ENCODE peak calls at places on chromosomes 12 and 14, in six cellular contexts. One of them, this sample, is unnamed.

GRCh38 chr14:54425068-54425467 is 16.1 kb downstream of the CNIH1 start:
- DNase-seq in IMR-90: no peak
- DNase-seq in K562: no peak
- DNase-seq in transverse colon: no peak
- DNase-seq in gastrocnemius medialis: no peak
- DNase-seq in A549: no peak
- DNase-seq in this sample: no peak

GRCh38 chr12:109544955-109545531 is 28.3 kb downstream of the MMAB start:
- DNase-seq in K562: no peak
- DNase-seq in gastrocnemius medialis: no peak
- DNase-seq in IMR-90: peak; percentile 37
- DNase-seq in A549: no peak
- DNase-seq in transverse colon: no peak
- DNase-seq in this sample: peak; percentile 73

GRCh38 chr14:98721061-98721460 is 550.9 kb downstream of the BCL11B start:
- DNase-seq in transverse colon: no peak
- DNase-seq in K562: no peak
- DNase-seq in gastrocnemius medialis: no peak
- DNase-seq in IMR-90: no peak
- DNase-seq in A549: no peak
- DNase-seq in this sample: no peak

GRCh38 chr12:81617915-81618314 is 141.2 kb downstream of the PPFIA2 start:
- DNase-seq in A549: no peak
- DNase-seq in K562: no peak
- DNase-seq in transverse colon: no peak
- DNase-seq in gastrocnemius medialis: no peak
- DNase-seq in IMR-90: no peak
- DNase-seq in this sample: no peak

GRCh38 chr12:7642876-7643309 is 22.8 kb downstream of the APOBEC1 start:
- DNase-seq in transverse colon: no peak
- DNase-seq in IMR-90: no peak
- DNase-seq in A549: peak; percentile 59
- DNase-seq in K562: no peak
- DNase-seq in gastrocnemius medialis: no peak
- DNase-seq in this sample: no peak

GRCh38 chr14:24437736-24438067 is 4.9 kb downstream of the SDR39U1 start:
- DNase-seq in gastrocnemius medialis: no peak
- DNase-seq in transverse colon: no peak
- DNase-seq in K562: no peak
- DNase-seq in IMR-90: no peak
- DNase-seq in A549: no peak
- DNase-seq in this sample: no peak

GRCh38 chr12:30200864-30201263 is 417.1 kb upstream of the TMTC1 start:
- DNase-seq in K562: no peak
- DNase-seq in IMR-90: no peak
- DNase-seq in transverse colon: no peak
- DNase-seq in A549: no peak
- DNase-seq in gastrocnemius medialis: no peak
- DNase-seq in this sample: no peak

GRCh38 chr14:70268760-70269159 is 80.0 kb upstream of the SLC8A3 start:
- DNase-seq in transverse colon: no peak
- DNase-seq in K562: no peak
- DNase-seq in A549: no peak
- DNase-seq in gastrocnemius medialis: no peak
- DNase-seq in IMR-90: no peak
- DNase-seq in this sample: no peak

GRCh38 chr14:94322648-94323570 is at the start of gene SERPINA6:
- DNase-seq in gastrocnemius medialis: no peak
- DNase-seq in K562: no peak
- DNase-seq in transverse colon: no peak
- DNase-seq in IMR-90: peak; percentile 22
- DNase-seq in A549: no peak
- DNase-seq in this sample: no peak

GRCh38 chr12:109702126-109702841 is 11.3 kb upstream of the FAM222A start:
- DNase-seq in gastrocnemius medialis: no peak
- DNase-seq in IMR-90: no peak
- DNase-seq in A549: no peak
- DNase-seq in transverse colon: no peak
- DNase-seq in K562: no peak
- DNase-seq in this sample: no peak

GRCh38 chr14:62778310-62778709 is 266.9 kb downstream of the KCNH5 start:
- DNase-seq in transverse colon: no peak
- DNase-seq in A549: no peak
- DNase-seq in gastrocnemius medialis: no peak
- DNase-seq in K562: no peak
- DNase-seq in IMR-90: no peak
- DNase-seq in this sample: no peak

GRCh38 chr12:44771485-44771884 is 104.6 kb downstream of the NELL2 start:
- DNase-seq in gastrocnemius medialis: no peak
- DNase-seq in transverse colon: no peak
- DNase-seq in A549: no peak
- DNase-seq in K562: no peak
- DNase-seq in IMR-90: no peak
- DNase-seq in this sample: no peak

GRCh38 chr14:95519699-95520098 is 3.2 kb upstream of the SYNE3 start:
- DNase-seq in K562: no peak
- DNase-seq in transverse colon: peak; percentile 71
- DNase-seq in IMR-90: peak; percentile 77
- DNase-seq in A549: no peak
- DNase-seq in gastrocnemius medialis: peak; percentile 56
- DNase-seq in this sample: peak; percentile 78

GRCh38 chr12:87642245-87642644 is 387.0 kb downstream of the C12orf50 start:
- DNase-seq in gastrocnemius medialis: no peak
- DNase-seq in transverse colon: no peak
- DNase-seq in K562: no peak
- DNase-seq in A549: no peak
- DNase-seq in IMR-90: no peak
- DNase-seq in this sample: no peak

GRCh38 chr12:64665506-64665905 is 55.2 kb downstream of the RASSF3 start:
- DNase-seq in gastrocnemius medialis: no peak
- DNase-seq in transverse colon: peak; percentile 56
- DNase-seq in K562: no peak
- DNase-seq in A549: no peak
- DNase-seq in IMR-90: no peak
- DNase-seq in this sample: no peak

GRCh38 chr12:81668475-81668874 is 90.7 kb downstream of the PPFIA2 start:
- DNase-seq in IMR-90: peak; percentile 43
- DNase-seq in A549: peak; percentile 20
- DNase-seq in gastrocnemius medialis: no peak
- DNase-seq in transverse colon: no peak
- DNase-seq in K562: no peak
- DNase-seq in this sample: peak; percentile 27

GRCh38 chr12:3170423-3171194 is 93.4 kb downstream of the TSPAN9 start:
- DNase-seq in transverse colon: no peak
- DNase-seq in A549: peak; percentile 77
- DNase-seq in K562: no peak
- DNase-seq in gastrocnemius medialis: no peak
- DNase-seq in IMR-90: peak; percentile 97
- DNase-seq in this sample: peak; percentile 93

GRCh38 chr14:36690301-36691020 is 28.8 kb downstream of the PAX9 start:
- DNase-seq in transverse colon: no peak
- DNase-seq in A549: peak; percentile 47
- DNase-seq in gastrocnemius medialis: no peak
- DNase-seq in K562: no peak
- DNase-seq in IMR-90: peak; percentile 6
- DNase-seq in this sample: no peak

GRCh38 chr12:3204716-3205617 is 127.8 kb downstream of the TSPAN9 start:
- DNase-seq in IMR-90: no peak
- DNase-seq in A549: no peak
- DNase-seq in K562: no peak
- DNase-seq in transverse colon: no peak
- DNase-seq in gastrocnemius medialis: no peak
- DNase-seq in this sample: no peak

GRCh38 chr12:69388371-69388770 is 28.8 kb downstream of the YEATS4 start:
- DNase-seq in gastrocnemius medialis: no peak
- DNase-seq in IMR-90: peak; percentile 81
- DNase-seq in K562: no peak
- DNase-seq in transverse colon: no peak
- DNase-seq in A549: peak; percentile 68
- DNase-seq in this sample: no peak

DNA sequence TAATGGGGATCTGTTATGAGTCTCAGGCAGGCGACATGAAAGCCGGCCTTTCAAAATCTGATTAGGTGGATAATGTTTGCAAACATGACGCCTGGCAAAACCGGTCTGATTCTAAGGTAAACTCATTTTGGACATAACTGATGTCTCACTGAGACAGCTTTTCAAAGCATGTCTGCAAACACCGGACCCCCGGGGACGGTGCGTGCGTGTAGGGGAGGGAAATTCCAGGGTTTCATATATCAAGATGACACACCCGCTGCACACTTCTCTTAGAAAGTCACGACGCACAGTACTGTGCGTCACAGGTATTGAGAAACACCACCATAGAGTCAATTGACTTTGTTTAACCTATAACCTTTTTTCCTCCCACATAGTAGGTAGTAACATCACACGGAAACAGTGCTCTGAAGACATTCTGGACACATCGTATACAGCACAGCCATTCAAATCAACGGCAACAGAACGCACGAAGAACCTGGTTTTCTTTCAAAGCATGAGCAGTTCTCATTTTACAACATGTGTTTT is 43.9 kb upstream of the TESC start:
- DNase-seq in IMR-90: peak; percentile 83
- DNase-seq in K562: no peak
- DNase-seq in A549: peak; percentile 99
- DNase-seq in transverse colon: no peak
- DNase-seq in gastrocnemius medialis: no peak
- DNase-seq in this sample: no peak
- TF ChIP-seq POLR2A in IMR-90: no peak
- TF ChIP-seq POLR2A in K562: no peak
- TF ChIP-seq POLR2A in A549: no peak
- TF ChIP-seq POLR2A in transverse colon: no peak
- TF ChIP-seq POLR2A in gastrocnemius medialis: no peak
- TF ChIP-seq POLR2A in this sample: no peak

DNA sequence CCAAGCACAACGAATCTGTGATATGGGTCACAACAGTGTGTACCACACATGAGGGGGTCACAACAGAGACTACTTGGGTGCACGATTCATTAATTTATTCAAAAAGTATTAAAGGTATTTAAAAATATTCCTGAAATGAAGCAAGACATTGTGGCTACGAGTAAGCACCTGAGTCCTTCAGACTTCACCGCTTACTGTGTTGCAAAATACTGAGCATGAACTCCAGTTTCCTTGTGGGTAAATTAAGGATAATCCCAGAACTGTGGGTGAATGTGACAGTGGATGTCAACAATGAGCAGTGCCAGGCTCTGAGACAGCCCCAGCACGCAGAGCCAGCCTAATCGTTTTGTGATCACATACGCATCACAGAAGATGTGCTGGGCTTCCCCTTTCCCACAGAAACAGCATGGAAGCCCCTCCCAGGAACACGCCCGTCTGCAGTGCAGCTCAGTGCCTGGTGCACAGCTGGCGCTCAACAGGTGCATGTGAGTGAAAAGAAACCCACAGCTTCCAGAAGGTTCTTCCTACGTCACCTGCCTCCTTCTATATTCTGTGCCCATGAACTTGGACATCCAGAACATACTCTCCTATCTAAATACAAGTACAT is 29.1 kb downstream of the CDC42BPB start:
- DNase-seq in K562: no peak
- DNase-seq in A549: no peak
- DNase-seq in IMR-90: no peak
- DNase-seq in gastrocnemius medialis: no peak
- DNase-seq in transverse colon: peak; percentile 65
- DNase-seq in this sample: no peak
- TF ChIP-seq POLR2A in K562: no peak
- TF ChIP-seq POLR2A in A549: no peak
- TF ChIP-seq POLR2A in IMR-90: no peak
- TF ChIP-seq POLR2A in gastrocnemius medialis: no peak
- TF ChIP-seq POLR2A in transverse colon: no peak
- TF ChIP-seq POLR2A in this sample: no peak

GRCh38 chr12:106760184-106760531 is 14.3 kb upstream of the RIC8B start:
- DNase-seq in gastrocnemius medialis: no peak
- DNase-seq in transverse colon: peak; percentile 31
- DNase-seq in K562: no peak
- DNase-seq in A549: no peak
- DNase-seq in IMR-90: peak; percentile 15
- DNase-seq in this sample: no peak
- TF ChIP-seq POLR2A in gastrocnemius medialis: no peak
- TF ChIP-seq POLR2A in transverse colon: no peak
- TF ChIP-seq POLR2A in K562: no peak
- TF ChIP-seq POLR2A in A549: no peak
- TF ChIP-seq POLR2A in IMR-90: no peak
- TF ChIP-seq POLR2A in this sample: no peak

GRCh38 chr12:752673-753400 is 458 bp downstream of the WNK1 start:
- DNase-seq in A549: peak; percentile 66
- DNase-seq in IMR-90: peak; percentile 21
- DNase-seq in K562: peak; percentile 72
- DNase-seq in gastrocnemius medialis: peak; percentile 42
- DNase-seq in transverse colon: peak; percentile 69
- DNase-seq in this sample: no peak

GRCh38 chr12:749871-750270 is 2.5 kb upstream of the WNK1 start:
- DNase-seq in gastrocnemius medialis: no peak
- DNase-seq in K562: no peak
- DNase-seq in IMR-90: no peak
- DNase-seq in A549: no peak
- DNase-seq in transverse colon: no peak
- DNase-seq in this sample: no peak

GRCh38 chr12:750356-751191 is 1.8 kb upstream of the WNK1 start:
- DNase-seq in A549: no peak
- DNase-seq in K562: no peak
- DNase-seq in IMR-90: no peak
- DNase-seq in transverse colon: no peak
- DNase-seq in gastrocnemius medialis: no peak
- DNase-seq in this sample: no peak

GRCh38 chr12:751828-752672 is at the start of gene WNK1:
- DNase-seq in IMR-90: peak; percentile 99
- DNase-seq in gastrocnemius medialis: peak; percentile 98
- DNase-seq in A549: peak; percentile 99
- DNase-seq in transverse colon: peak; percentile 97
- DNase-seq in K562: peak; percentile 90
- DNase-seq in this sample: peak; percentile 88

DNA sequence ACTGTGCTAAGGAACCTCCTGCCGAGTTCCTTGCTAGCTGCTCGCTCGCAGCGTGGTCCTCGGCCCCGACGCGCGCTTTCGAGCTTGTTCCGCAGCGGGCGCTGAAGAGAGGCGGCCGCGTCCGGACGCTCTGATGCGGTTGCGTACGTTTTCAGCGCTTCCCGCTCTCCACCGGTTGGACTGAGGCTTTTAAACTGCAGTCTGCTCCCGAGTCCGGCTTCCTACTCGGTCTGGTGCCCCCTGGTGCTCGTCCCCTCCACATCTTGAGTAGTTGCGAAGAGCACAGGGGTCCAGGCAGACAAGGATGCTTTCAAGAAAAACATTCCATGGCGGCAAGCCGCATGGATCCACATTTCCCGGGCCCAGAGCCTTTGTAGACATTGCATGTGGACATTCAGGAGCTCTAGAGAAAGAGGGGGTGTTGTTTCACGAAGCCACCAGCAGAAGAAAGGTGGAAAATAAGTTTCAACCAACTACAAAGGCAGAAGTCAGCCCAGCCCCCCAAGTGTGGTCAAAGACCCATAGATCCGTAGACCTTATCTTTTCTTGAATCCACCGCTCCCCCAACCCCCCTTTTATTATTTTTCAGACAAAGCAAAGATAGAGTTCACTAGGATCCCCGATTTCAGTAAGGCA is 1.1 kb upstream of the WNK1 start:
- DNase-seq in gastrocnemius medialis: peak; percentile 88
- DNase-seq in transverse colon: peak; percentile 93
- DNase-seq in K562: peak; percentile 68
- DNase-seq in A549: peak; percentile 99
- DNase-seq in IMR-90: peak; percentile 96
- DNase-seq in this sample: peak; percentile 80
- TF ChIP-seq POLR2A in gastrocnemius medialis: peak; percentile 62
- TF ChIP-seq POLR2A in transverse colon: peak; percentile 34
- TF ChIP-seq POLR2A in K562: peak; percentile 78
- TF ChIP-seq POLR2A in A549: peak; percentile 73
- TF ChIP-seq POLR2A in IMR-90: no peak
- TF ChIP-seq POLR2A in this sample: peak; percentile 34